ENCODE peak calls at places on chromosomes 1 and 21, in four cellular contexts. C is left ventricle myocardium inferior, K is kidney tubule cell, A is heart right ventricle. U is an unnamed sample.

GRCh38 chr1:155195201-155196102 is 12.2 kb downstream of the THBS3 start:
- DNase-seq in C (no peak), K (no peak), A (no peak), U (no peak)

GRCh38 chr1:66349277-66349676 is 184.7 kb upstream of the SGIP1 start:
- DNase-seq in C (no peak), K (no peak), A (no peak), U (no peak)

GRCh38 chr1:81179239-81179638 is 621.5 kb upstream of the ADGRL2 start:
- DNase-seq in C (no peak), K (peak), A (no peak), U (no peak)

GRCh38 chr1:203769505-203770343 is 4.7 kb downstream of the LAX1 start:
- DNase-seq in C (peak), K (peak), A (peak), U (peak)

GRCh38 chr1:52413410-52414104 is 9.2 kb downstream of the PRPF38A start:
- DNase-seq in C (no peak), K (no peak), A (no peak), U (no peak)

GRCh38 chr1:55464550-55464949 is 249.4 kb upstream of the USP24 start:
- DNase-seq in C (no peak), K (no peak), A (no peak), U (no peak)

GRCh38 chr1:36034692-36035091 is 49.2 kb upstream of the TEKT2 start:
- DNase-seq in C (no peak), K (peak), A (no peak), U (no peak)

GRCh38 chr1:189269011-189269410 is 1208.7 kb downstream of the BRINP3 start:
- DNase-seq in C (no peak), K (no peak), A (no peak), U (no peak)

GRCh38 chr1:112298558-112298957 is 97.5 kb upstream of the CTTNBP2NL start:
- DNase-seq in C (no peak), K (peak), A (no peak), U (no peak)

GRCh38 chr1:162056043-162056442 is 13.4 kb upstream of the NOS1AP start:
- DNase-seq in C (peak), K (peak), A (peak), U (no peak)

GRCh38 chr1:65769621-65770020 is 23.1 kb upstream of the PDE4B start:
- DNase-seq in C (no peak), K (no peak), A (no peak), U (no peak)

GRCh38 chr1:225896937-225897549 is 8.1 kb upstream of the LEFTY1 start:
- DNase-seq in C (no peak), K (peak), A (no peak), U (no peak)

GRCh38 chr1:206062464-206062863 is 9.5 kb downstream of the RHEX start:
- DNase-seq in C (no peak), K (no peak), A (no peak), U (no peak)

GRCh38 chr1:151512801-151513625 is 1.8 kb downstream of the CGN start:
- DNase-seq in C (no peak), K (peak), A (no peak), U (no peak)

GRCh38 chr21:21971384-21971783 is 973.2 kb downstream of the NCAM2 start:
- DNase-seq in C (no peak), K (no peak), A (no peak), U (peak)

GRCh38 chr1:72357411-72357810 is 75.1 kb upstream of the NEGR1 start:
- DNase-seq in C (no peak), K (peak), A (no peak), U (no peak)

GRCh38 chr1:48202030-48202752 is 20.3 kb upstream of the SLC5A9 start:
- DNase-seq in C (peak), K (peak), A (peak), U (peak)

GRCh38 chr1:90347366-90347765 is 352.5 kb downstream of the ZNF326 start:
- DNase-seq in C (no peak), K (no peak), A (no peak), U (no peak)

GRCh38 chr1:51509773-51510172 is 9.3 kb downstream of the EPS15 start:
- DNase-seq in C (no peak), K (no peak), A (no peak), U (no peak)

GRCh38 chr1:17642169-17642568 is 102.7 kb downstream of the ARHGEF10L start:
- DNase-seq in C (no peak), K (no peak), A (no peak), U (no peak)

GRCh38 chr1:223745731-223746130 is 33.4 kb downstream of the CAPN2 start:
- DNase-seq in C (no peak), K (no peak), A (no peak), U (no peak)

GRCh38 chr1:244012232-244012631 is 38.9 kb upstream of the ZBTB18 start:
- DNase-seq in C (no peak), K (peak), A (peak), U (no peak)

GRCh38 chr1:195941314-195941713 is 666.9 kb downstream of the KCNT2 start:
- DNase-seq in C (no peak), K (no peak), A (no peak), U (no peak)

GRCh38 chr1:225887030-225887314 is 2.0 kb downstream of the LEFTY1 start:
- DNase-seq in C (no peak), K (no peak), A (no peak), U (no peak)

GRCh38 chr1:39089811-39090519 is 63.8 kb downstream of the NDUFS5 start:
- DNase-seq in C (no peak), K (no peak), A (no peak), U (no peak)

GRCh38 chr1:167420510-167420909 is 97.8 kb downstream of the CD247 start:
- DNase-seq in C (no peak), K (no peak), A (no peak), U (no peak)

GRCh38 chr1:1748686-1749321 is 24.6 kb upstream of the CDK11A start:
- DNase-seq in C (no peak), K (no peak), A (no peak), U (no peak)

GRCh38 chr1:98277111-98277510 is 356.3 kb upstream of the DPYD start:
- DNase-seq in C (no peak), K (peak), A (no peak), U (no peak)

GRCh38 chr1:157040802-157041201 is 4.7 kb downstream of the ARHGEF11 start:
- DNase-seq in C (no peak), K (peak), A (no peak), U (no peak)

GRCh38 chr1:116379057-116379630 is 6.1 kb downstream of the ATP1A1 start:
- DNase-seq in C (no peak), K (no peak), A (no peak), U (no peak)

GRCh38 chr1:202811296-202812175 is 782 bp downstream of the PCAT6 start:
- DNase-seq in C (peak), K (peak), A (peak), U (no peak)

GRCh38 chr1:59078866-59079265 is 218.0 kb upstream of the FGGY start:
- DNase-seq in C (no peak), K (no peak), A (no peak), U (no peak)

GRCh38 chr1:204251926-204252689 is 38.3 kb upstream of the GOLT1A start:
- DNase-seq in C (no peak), K (no peak), A (no peak), U (no peak)

GRCh38 chr1:8712413-8713229 is 104.8 kb downstream of the RERE start:
- DNase-seq in C (no peak), K (peak), A (no peak), U (peak)

GRCh38 chr1:233253231-233254038 is 42.1 kb downstream of the PCNX2 start:
- DNase-seq in C (no peak), K (peak), A (no peak), U (no peak)

GRCh38 chr1:58841455-58841854 is 57.6 kb upstream of the JUN start:
- DNase-seq in C (no peak), K (no peak), A (no peak), U (no peak)

GRCh38 chr1:48292706-48293105 is 70.2 kb downstream of the SLC5A9 start:
- DNase-seq in C (no peak), K (no peak), A (no peak), U (no peak)

GRCh38 chr1:2001773-2002411 is 1.7 kb downstream of the CFAP74 start:
- DNase-seq in C (no peak), K (no peak), A (no peak), U (no peak)

GRCh38 chr1:26094677-26095383 is 16.8 kb upstream of the PDIK1L start:
- DNase-seq in C (peak), K (peak), A (peak), U (no peak)

U was measured in NCI-H446 treated with DMSO at 0.1 percent for 48 hours.